ENCODE peak calls at places on chromosome 1, in six cellular contexts. S is HCT116, W is HepG2, A is H1, B is K562, M is GM12878. T is an unnamed sample.

GRCh38 chr1:231518485-231519035 is 9.9 kb upstream of the TSNAX start:
- DNase-seq in M (no peak), B (no peak), W (no peak), A (no peak), S (no peak), T (no peak)

GRCh38 chr1:24899581-24900485 is 30.2 kb downstream of the RUNX3 start:
- DNase-seq in B (no peak), W (no peak), A (peak; percentile 41), S (no peak), M (no peak), T (no peak)

GRCh38 chr1:215888159-215888558 is 321.1 kb downstream of the KCTD3 start:
- DNase-seq in S (no peak), M (no peak), B (no peak), A (no peak), W (no peak), T (no peak)

GRCh38 chr1:239909894-239910293 is 181.8 kb upstream of the FMN2 start:
- DNase-seq in S (no peak), A (no peak), M (no peak), B (no peak), W (no peak), T (no peak)

GRCh38 chr1:26280333-26281042 is 602 bp downstream of the SH3BGRL3 start:
- DNase-seq in W (no peak), S (no peak), B (peak; percentile 84), M (no peak), A (no peak), T (no peak)

GRCh38 chr1:166026561-166026960 is 140.2 kb downstream of the FAM78B start:
- DNase-seq in W (no peak), B (no peak), M (no peak), S (no peak), A (no peak), T (no peak)

GRCh38 chr1:228206582-228207351 is 1.1 kb upstream of the OBSCN start:
- DNase-seq in S (no peak), M (no peak), W (no peak), B (no peak), A (no peak), T (no peak)

GRCh38 chr1:214474467-214474866 is 76.9 kb downstream of the PTPN14 start:
- DNase-seq in A (no peak), M (no peak), S (no peak), B (no peak), W (no peak), T (no peak)

GRCh38 chr1:27992271-27992670 is 32.5 kb downstream of the XKR8 start:
- DNase-seq in A (no peak), B (no peak), S (no peak), W (no peak), M (no peak), T (no peak)

GRCh38 chr1:224080082-224080774 is 33.7 kb upstream of the FBXO28 start:
- DNase-seq in W (no peak), A (no peak), S (peak; percentile 53), B (peak; percentile 73), M (no peak), T (no peak)

GRCh38 chr1:55362558-55362957 is 147.4 kb upstream of the USP24 start:
- DNase-seq in M (no peak), A (no peak), W (no peak), S (no peak), B (no peak), T (no peak)

GRCh38 chr1:184186167-184186566 is 134.6 kb downstream of the TSEN15 start:
- DNase-seq in W (peak; percentile 45), M (no peak), S (no peak), B (no peak), A (no peak), T (no peak)

GRCh38 chr1:20484526-20485462 is 1.2 kb downstream of the CAMK2N1 start:
- DNase-seq in S (no peak), A (peak; percentile 61), W (no peak), B (no peak), M (no peak), T (no peak)

GRCh38 chr1:25710583-25711347 is 89.2 kb upstream of the SELENON start:
- DNase-seq in S (no peak), W (peak; percentile 7), A (no peak), B (no peak), M (no peak), T (no peak)

GRCh38 chr1:2275796-2276536 is 47.8 kb downstream of the SKI start:
- DNase-seq in S (no peak), M (no peak), A (no peak), W (no peak), B (peak; percentile 32), T (no peak)

GRCh38 chr1:193807208-193807607 is 620.8 kb upstream of the B3GALT2 start:
- DNase-seq in B (no peak), W (no peak), S (no peak), A (no peak), M (no peak), T (no peak)

GRCh38 chr1:226823643-226824042 is 46.8 kb upstream of the PSEN2 start:
- DNase-seq in M (no peak), S (no peak), W (no peak), A (no peak), B (no peak), T (no peak)

GRCh38 chr1:226825037-226825745 is 45.2 kb upstream of the PSEN2 start:
- DNase-seq in S (no peak), M (peak; percentile 31), A (no peak), W (no peak), B (no peak), T (no peak)

GRCh38 chr1:226820935-226821718 is 49.3 kb upstream of the PSEN2 start:
- DNase-seq in A (no peak), B (no peak), W (no peak), M (no peak), S (no peak), T (no peak)

GRCh38 chr1:226825746-226826100 is 44.7 kb upstream of the PSEN2 start:
- DNase-seq in M (no peak), A (no peak), B (no peak), W (no peak), S (no peak), T (no peak)

DNA sequence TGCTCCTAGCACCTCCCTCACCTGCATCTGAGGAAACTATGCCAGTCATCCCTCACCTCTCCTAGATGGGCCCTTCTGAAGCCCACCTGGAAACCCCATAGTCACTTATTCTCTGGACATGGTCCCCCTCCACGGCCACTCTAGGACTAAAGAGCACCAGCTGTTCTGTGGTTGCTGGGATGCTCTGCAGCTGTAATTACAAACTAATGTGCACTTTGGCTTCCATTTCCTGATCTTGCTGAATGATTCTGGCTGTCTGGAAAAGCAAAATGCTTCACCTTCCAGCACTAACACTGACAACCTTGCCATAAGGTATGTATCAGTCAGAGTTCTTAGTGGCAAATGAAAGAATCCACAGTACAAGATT is 48.7 kb upstream of the PSEN2 start:
- DNase-seq in A (no peak), W (no peak), M (no peak), S (no peak), B (no peak), T (no peak)
- TF ChIP-seq ZNF274 in A (no peak), W (no peak), M (no peak), S (no peak), B (no peak), T (no peak)

GRCh38 chr1:200428482-200429205 is 18.8 kb upstream of the ZNF281 start:
- DNase-seq in M (no peak), S (no peak), W (no peak), B (no peak), A (no peak), T (no peak)
- TF ChIP-seq ZNF274 in M (no peak), S (no peak), W (no peak), B (no peak), A (no peak), T (no peak)

DNA sequence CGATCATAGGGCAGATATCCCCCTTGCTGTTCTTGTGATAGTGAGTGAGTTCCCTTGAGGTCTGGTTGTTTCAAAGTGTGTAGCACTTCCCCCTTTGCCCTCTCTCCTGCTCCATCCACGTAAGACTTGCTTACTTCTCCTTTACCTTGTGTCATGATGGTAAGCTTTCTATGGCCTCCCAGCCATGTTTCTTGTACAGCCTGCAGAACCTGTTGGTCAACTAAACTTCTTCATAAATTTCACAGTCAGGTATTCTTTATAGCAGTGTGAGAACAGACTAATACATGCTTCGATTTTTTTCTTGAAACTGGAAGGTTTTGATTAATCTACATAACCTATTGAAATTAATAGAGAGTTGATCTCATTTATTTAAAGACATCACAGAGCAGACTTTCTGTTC is 302.5 kb upstream of the PBX1 start:
- DNase-seq in S (no peak), A (no peak), M (no peak), B (no peak), W (no peak), T (no peak)
- TF ChIP-seq ZNF274 in S (no peak), A (no peak), M (no peak), B (no peak), W (no peak), T (no peak)

GRCh38 chr1:110879758-110880606 is 7.0 kb downstream of the CD53 start:
- DNase-seq in S (no peak), M (peak; percentile 65), W (no peak), B (peak; percentile 87), A (no peak), T (no peak)
- TF ChIP-seq ZNF274 in S (no peak), M (no peak), W (no peak), B (no peak), A (no peak), T (no peak)

GRCh38 chr1:93681549-93682412 is at the start of gene BCAR3:
- DNase-seq in A (peak; percentile 83), M (no peak), S (no peak), B (peak; percentile 63), W (no peak), T (peak; percentile 60)
- TF ChIP-seq ZNF274 in A (no peak), M (no peak), S (no peak), B (no peak), W (no peak), T (no peak)

GRCh38 chr1:159826436-159827101 is at the start of gene SLAMF8:
- DNase-seq in W (no peak), M (peak; percentile 33), A (no peak), B (no peak), S (no peak), T (no peak)

GRCh38 chr1:159827102-159827490 is 423 bp downstream of the SLAMF8 start:
- DNase-seq in A (no peak), M (no peak), W (no peak), B (no peak), S (no peak), T (no peak)

GRCh38 chr1:159821171-159821867 is 5.4 kb upstream of the SLAMF8 start:
- DNase-seq in S (no peak), W (no peak), M (no peak), A (no peak), B (peak; percentile 61), T (no peak)

GRCh38 chr1:159825564-159825963 is 1.1 kb upstream of the SLAMF8 start:
- DNase-seq in M (no peak), B (no peak), W (peak; percentile 6), A (no peak), S (no peak), T (no peak)

DNA sequence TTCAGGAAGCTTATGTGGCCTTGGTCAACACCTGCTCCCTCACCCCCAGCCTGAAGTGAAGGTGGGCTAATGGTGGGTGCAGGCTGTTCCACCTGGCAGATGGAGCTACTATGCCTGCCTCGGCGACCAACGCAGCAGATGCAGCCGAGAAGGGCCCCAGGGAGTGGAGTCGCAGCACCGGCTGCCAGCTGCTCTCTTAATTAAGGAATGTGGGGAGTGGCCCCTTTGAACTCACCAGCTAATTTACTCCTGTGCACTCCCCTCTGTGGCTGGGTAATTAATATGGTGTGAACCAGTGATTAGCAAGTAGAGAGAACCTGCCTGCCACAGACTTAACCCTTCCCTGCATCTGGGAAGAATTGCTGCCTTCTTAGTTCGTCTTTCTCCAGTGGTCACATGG is 3.3 kb upstream of the SLAMF8 start:
- DNase-seq in M (no peak), A (no peak), W (no peak), B (no peak), S (no peak), T (no peak)
- TF ChIP-seq ZNF274 in M (no peak), A (no peak), W (no peak), B (no peak), S (no peak), T (no peak)

GRCh38 chr1:212618466-212619210 is 10.1 kb downstream of the ATF3 start:
- DNase-seq in B (no peak), S (no peak), W (no peak), A (no peak), M (no peak), T (no peak)
- TF ChIP-seq ZNF274 in B (no peak), S (no peak), W (no peak), A (no peak), M (no peak), T (no peak)